ENCODE peak calls at places on chromosome X, in eight cellular contexts. B, N, S, H, V, E, Q and I are unnamed samples.
A peak's percentile ranks its signal among the peaks of the same experiment; 100 is the strongest.

GRCh38 chrX:97405031-97405685 is 521.5 kb downstream of the RPA4 start:
- DNase-seq in B (no peak), N (no peak), S (no peak), H (no peak), V (no peak), E (no peak), Q (no peak), I (no peak)

GRCh38 chrX:48165246-48165645 is 31.3 kb downstream of the SSX5 start:
- DNase-seq in B (no peak), N (no peak), S (no peak), H (no peak), V (no peak), E (no peak), Q (no peak), I (no peak)

GRCh38 chrX:143095311-143095710 is 69.6 kb downstream of the SPANXN4 start:
- DNase-seq in B (no peak), N (no peak), S (no peak), H (no peak), V (no peak), E (no peak), Q (no peak), I (no peak)

GRCh38 chrX:46649421-46650260 is 76.1 kb downstream of the CHST7 start:
- DNase-seq in B (no peak), N (no peak), S (no peak), H (no peak), V (peak; percentile 38), E (no peak), Q (no peak), I (no peak)

GRCh38 chrX:20026278-20026677 is 35.4 kb upstream of the BCLAF3 start:
- DNase-seq in B (no peak), N (no peak), S (no peak), H (no peak), V (no peak), E (no peak), Q (no peak), I (no peak)

GRCh38 chrX:54810532-54810931 is 3.0 kb downstream of the MAGED2 start:
- DNase-seq in B (no peak), N (no peak), S (no peak), H (no peak), V (no peak), E (no peak), Q (no peak), I (no peak)

GRCh38 chrX:73525928-73526690 is 36.9 kb upstream of the CHIC1 start:
- DNase-seq in B (no peak), N (no peak), S (no peak), H (no peak), V (peak; percentile 54), E (no peak), Q (no peak), I (no peak)

GRCh38 chrX:73812256-73812655 is 249.3 kb downstream of the CHIC1 start:
- DNase-seq in B (no peak), N (no peak), S (no peak), H (no peak), V (no peak), E (no peak), Q (no peak), I (no peak)

GRCh38 chrX:56314334-56314733 is 82.2 kb downstream of the KLF8 start:
- DNase-seq in B (no peak), N (no peak), S (peak; percentile 2), H (no peak), V (no peak), E (no peak), Q (no peak), I (no peak)

GRCh38 chrX:114997779-114998178 is 19.6 kb downstream of the IL13RA2 start:
- DNase-seq in B (no peak), N (no peak), S (no peak), H (no peak), V (no peak), E (no peak), Q (no peak), I (no peak)

GRCh38 chrX:20284992-20285391 is 18.3 kb upstream of the RPS6KA3 start:
- DNase-seq in B (no peak), N (no peak), S (no peak), H (no peak), V (no peak), E (no peak), Q (no peak), I (no peak)

GRCh38 chrX:77617206-77617605 is 168.8 kb downstream of the ATRX start:
- DNase-seq in B (no peak), N (no peak), S (no peak), H (no peak), V (no peak), E (no peak), Q (no peak), I (no peak)